ENCODE peak calls at places on chromosome 2, in nine cellular contexts. T is A549, A is K562, K is H54, P is tibial nerve, X is breast epithelium, O is H1, G is IMR-90, M is HCT116. J is an unnamed sample.

GRCh38 chr2:219484343-219485200 is 14.1 kb upstream of the GMPPA start:
- DNase-seq in T (no peak), A (no peak), K (no peak), P (no peak), X (no peak), O (peak), G (no peak), M (no peak), J (peak)

GRCh38 chr2:240325006-240325653 is 110.3 kb upstream of the GPC1 start:
- DNase-seq in T (no peak), A (no peak), K (no peak), P (no peak), X (no peak), O (no peak), G (no peak), M (no peak), J (no peak)

GRCh38 chr2:231228974-231229373 is 30.5 kb downstream of the ARMC9 start:
- DNase-seq in T (no peak), A (no peak), K (no peak), P (no peak), X (no peak), O (no peak), G (no peak), M (no peak), J (peak)

GRCh38 chr2:230619471-230619870 is 93.2 kb upstream of the CAB39 start:
- DNase-seq in T (no peak), A (no peak), K (no peak), P (no peak), X (no peak), O (peak), G (peak), M (no peak), J (no peak)

GRCh38 chr2:29834036-29834540 is 87.3 kb downstream of the ALK start:
- DNase-seq in T (no peak), A (no peak), K (no peak), P (no peak), X (no peak), O (no peak), G (no peak), M (no peak), J (no peak)

GRCh38 chr2:168518555-168519066 is 62.5 kb downstream of the CERS6 start:
- DNase-seq in T (no peak), A (no peak), K (peak), P (no peak), X (no peak), O (peak), G (peak), M (no peak), J (no peak)

GRCh38 chr2:239778042-239778811 is 246.9 kb downstream of the NDUFA10 start:
- DNase-seq in T (no peak), A (no peak), K (no peak), P (no peak), X (no peak), O (no peak), G (no peak), M (no peak), J (no peak)

GRCh38 chr2:67797801-67798535 is 264.8 kb downstream of the C1D start:
- DNase-seq in T (no peak), A (no peak), K (no peak), P (no peak), X (no peak), O (no peak), G (peak), M (no peak), J (no peak)

GRCh38 chr2:844725-845124 is 105.9 kb upstream of the SNTG2 start:
- DNase-seq in T (no peak), A (no peak), K (no peak), P (no peak), X (no peak), O (no peak), G (no peak), M (no peak), J (no peak)

GRCh38 chr2:150188177-150188576 is 299.3 kb downstream of the RND3 start:
- DNase-seq in T (no peak), A (no peak), K (no peak), P (no peak), X (no peak), O (no peak), G (no peak), M (no peak), J (no peak)

GRCh38 chr2:85753525-85754312 is at the start of gene ATOH8:
- DNase-seq in T (no peak), A (peak), K (no peak), P (peak), X (peak), O (peak), G (peak), M (no peak), J (peak)

GRCh38 chr2:71831208-71831577 is 316.5 kb downstream of the CYP26B1 start:
- DNase-seq in T (peak), A (no peak), K (peak), P (no peak), X (no peak), O (no peak), G (peak), M (no peak), J (no peak)

GRCh38 chr2:182870227-182870626 is 3.8 kb upstream of the FRZB start:
- DNase-seq in T (peak), A (peak), K (peak), P (no peak), X (no peak), O (peak), G (no peak), M (peak), J (peak)

GRCh38 chr2:37243435-37243834 is 12.0 kb downstream of the NDUFAF7 start:
- DNase-seq in T (no peak), A (no peak), K (no peak), P (no peak), X (no peak), O (no peak), G (no peak), M (no peak), J (no peak)

GRCh38 chr2:210567279-210567678 is 10.9 kb downstream of the CPS1 start:
- DNase-seq in T (no peak), A (no peak), K (no peak), P (no peak), X (no peak), O (no peak), G (no peak), M (no peak), J (no peak)

GRCh38 chr2:6917761-6918421 is 679 bp downstream of the RNF144A start:
- DNase-seq in T (peak), A (no peak), K (no peak), P (no peak), X (no peak), O (peak), G (no peak), M (no peak), J (no peak)

GRCh38 chr2:74472945-74473258 is 422 bp upstream of the MRPL53 start:
- DNase-seq in T (no peak), A (no peak), K (no peak), P (no peak), X (no peak), O (no peak), G (no peak), M (no peak), J (no peak)

GRCh38 chr2:119727493-119727892 is 32.2 kb upstream of the PTPN4 start:
- DNase-seq in T (no peak), A (no peak), K (no peak), P (no peak), X (no peak), O (no peak), G (no peak), M (no peak), J (no peak)

GRCh38 chr2:46568212-46569009 is 89.0 kb downstream of the TMEM247 start:
- DNase-seq in T (no peak), A (no peak), K (no peak), P (no peak), X (no peak), O (no peak), G (no peak), M (no peak), J (no peak)

GRCh38 chr2:216350214-216350789 is 22.0 kb downstream of the MARCHF4 start:
- DNase-seq in T (no peak), A (peak), K (peak), P (no peak), X (no peak), O (peak), G (peak), M (no peak), J (no peak)

GRCh38 chr2:217905395-217905794 is 97.4 kb downstream of the TNS1 start:
- DNase-seq in T (no peak), A (no peak), K (no peak), P (peak), X (no peak), O (no peak), G (no peak), M (no peak), J (no peak)
- TF ChIP-seq POLR2A in T (no peak), A (no peak), K (no peak), P (no peak), X (no peak), O (no peak), G (no peak), M (no peak), J (peak)

GRCh38 chr2:69177063-69177771 is 164.2 kb downstream of the ANTXR1 start:
- DNase-seq in T (no peak), A (peak), K (no peak), P (peak), X (no peak), O (peak), G (peak), M (no peak), J (peak)

GRCh38 chr2:69180974-69181373 is 168.0 kb downstream of the ANTXR1 start:
- DNase-seq in T (no peak), A (no peak), K (no peak), P (no peak), X (no peak), O (no peak), G (no peak), M (no peak), J (no peak)

GRCh38 chr2:69175795-69176715 is 163.1 kb downstream of the ANTXR1 start:
- DNase-seq in T (no peak), A (no peak), K (no peak), P (no peak), X (no peak), O (no peak), G (peak), M (no peak), J (no peak)

GRCh38 chr2:69180227-69180626 is 167.2 kb downstream of the ANTXR1 start:
- DNase-seq in T (no peak), A (no peak), K (no peak), P (no peak), X (no peak), O (no peak), G (no peak), M (no peak), J (no peak)

DNA sequence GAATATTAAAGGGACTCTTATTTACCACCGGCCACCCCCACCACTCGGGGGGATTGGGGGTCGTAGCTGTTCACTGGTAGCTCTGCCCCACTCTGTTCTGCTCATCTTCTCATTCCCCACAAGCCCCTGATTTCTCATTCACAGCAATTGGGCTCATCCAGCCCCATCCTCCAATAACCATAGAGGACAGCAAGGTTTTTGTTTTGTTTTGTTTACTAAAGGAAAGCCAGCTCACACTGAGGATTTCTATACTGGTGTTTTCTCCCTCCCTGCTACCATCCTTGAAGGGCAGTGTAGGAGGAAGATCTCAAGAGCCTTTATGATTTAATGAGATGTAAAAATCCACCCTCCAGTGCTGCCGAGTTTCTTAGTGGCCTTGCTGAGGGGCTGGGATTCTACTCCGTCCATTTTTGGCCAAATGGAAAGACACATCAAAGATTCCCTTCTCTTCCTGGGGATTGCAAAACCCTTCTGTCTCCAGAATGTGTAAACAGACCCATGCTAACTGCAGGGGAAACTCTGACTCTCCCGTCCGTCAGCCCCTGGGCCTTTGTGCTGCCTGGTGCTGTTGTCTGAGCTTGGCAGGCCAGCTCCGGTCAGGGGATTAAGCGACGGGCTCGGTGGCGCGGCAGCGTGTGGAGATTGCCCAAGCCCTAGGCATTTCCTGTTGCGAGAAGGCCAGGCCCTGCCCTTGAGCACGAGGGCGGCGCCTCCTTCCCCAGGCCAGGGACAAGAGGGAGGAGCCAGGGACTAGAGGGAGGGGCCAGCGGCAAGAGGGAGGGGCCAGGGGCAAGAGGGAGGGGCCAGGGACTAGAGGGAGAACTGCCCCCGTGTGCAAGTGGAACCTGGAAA is 165.0 kb downstream of the ANTXR1 start:
- DNase-seq in T (peak), A (peak), K (peak), P (peak), X (no peak), O (peak), G (peak), M (peak), J (peak)
- TF ChIP-seq POLR2A in T (no peak), A (peak), K (no peak), P (no peak), X (no peak), O (peak), G (peak), M (no peak), J (no peak)

DNA sequence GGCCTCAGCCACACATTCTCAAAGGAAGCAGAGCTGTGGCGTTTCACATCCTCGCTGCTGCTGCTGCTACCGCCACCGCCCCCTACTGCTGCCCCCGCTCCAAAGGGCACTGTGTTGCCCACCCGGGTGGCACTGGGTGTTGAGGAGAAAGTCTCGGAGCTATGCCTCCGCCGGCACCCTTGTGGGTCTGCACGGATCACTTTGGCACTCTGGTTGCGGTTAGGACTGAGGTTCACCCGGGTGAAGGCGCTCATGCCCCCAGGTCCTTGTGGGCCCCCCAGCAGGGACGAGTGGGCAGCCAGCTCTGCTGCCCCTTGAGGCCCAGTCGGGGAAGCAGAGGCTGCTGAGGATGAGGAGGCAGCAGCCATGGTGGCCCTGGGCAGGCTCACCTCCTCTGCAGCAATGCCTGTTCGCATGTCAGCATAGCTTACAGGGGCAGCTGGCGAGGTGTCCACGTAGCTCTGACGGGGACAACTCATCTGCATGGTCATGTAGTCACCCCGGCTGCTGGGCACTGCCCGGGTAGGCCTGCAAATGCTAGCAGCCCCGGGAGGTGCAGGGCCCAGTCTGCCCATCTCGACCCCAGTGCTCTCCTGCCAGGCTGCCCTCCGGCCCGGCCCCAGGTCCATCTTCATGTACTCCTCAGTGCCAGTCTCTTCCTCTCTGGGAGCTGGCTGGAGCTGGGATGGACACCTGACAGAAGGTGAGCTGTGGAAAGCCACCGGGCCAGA is 4.2 kb downstream of the IRS1 start:
- DNase-seq in T (no peak), A (no peak), K (no peak), P (no peak), X (peak), O (peak), G (peak), M (no peak), J (no peak)
- TF ChIP-seq POLR2A in T (no peak), A (no peak), K (no peak), P (no peak), X (no peak), O (no peak), G (peak), M (no peak), J (no peak)

DNA sequence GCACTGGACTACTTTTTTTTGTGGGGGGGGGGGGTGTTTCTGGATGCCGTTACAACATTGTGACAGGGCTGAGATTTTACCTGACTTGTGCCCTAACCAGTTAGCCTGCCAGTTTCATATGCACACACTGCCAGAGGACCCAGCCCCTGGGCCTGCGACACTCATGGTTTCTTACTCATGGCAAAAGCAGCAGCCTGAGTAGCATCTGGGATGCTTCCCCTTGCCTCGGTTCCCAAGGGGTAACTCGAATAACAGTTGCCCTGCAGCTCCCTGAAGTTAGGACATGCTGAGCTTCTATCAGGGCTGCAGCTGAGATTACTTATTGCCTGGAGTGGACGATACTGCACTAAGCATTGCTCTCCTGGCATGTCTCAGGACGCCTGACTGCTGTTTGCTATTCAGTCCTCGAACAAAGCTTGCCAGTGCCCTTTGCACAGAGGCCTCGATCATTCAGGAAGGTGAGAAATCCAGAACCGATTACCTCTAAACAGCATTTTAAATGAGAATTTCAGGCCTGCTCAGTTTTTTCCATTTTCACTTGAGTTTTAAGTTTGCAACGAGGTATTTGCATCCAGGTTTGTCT is 48.0 kb downstream of the TRPM8 start:
- DNase-seq in T (no peak), A (no peak), K (no peak), P (no peak), X (no peak), O (no peak), G (no peak), M (no peak), J (no peak)
- TF ChIP-seq POLR2A in T (no peak), A (no peak), K (no peak), P (no peak), X (no peak), O (no peak), G (no peak), M (no peak), J (no peak)

GRCh38 chr2:70144443-70145167 is 46.2 kb downstream of the C2orf42 start:
- DNase-seq in T (no peak), A (no peak), K (no peak), P (no peak), X (no peak), O (no peak), G (no peak), M (no peak), J (no peak)

GRCh38 chr2:70141754-70142589 is 48.8 kb downstream of the C2orf42 start:
- DNase-seq in T (peak), A (peak), K (peak), P (peak), X (peak), O (peak), G (peak), M (peak), J (no peak)

GRCh38 chr2:70145168-70145538 is 45.7 kb downstream of the C2orf42 start:
- DNase-seq in T (no peak), A (no peak), K (no peak), P (no peak), X (no peak), O (no peak), G (no peak), M (no peak), J (peak)

GRCh38 chr2:70142590-70143313 is 48.1 kb downstream of the C2orf42 start:
- DNase-seq in T (peak), A (peak), K (peak), P (peak), X (peak), O (peak), G (peak), M (peak), J (peak)

GRCh38 chr2:70143314-70144150 is 47.3 kb downstream of the C2orf42 start:
- DNase-seq in T (no peak), A (peak), K (peak), P (no peak), X (peak), O (no peak), G (peak), M (peak), J (peak)
- TF ChIP-seq POLR2A in T (peak), A (peak), K (peak), P (peak), X (no peak), O (no peak), G (no peak), M (peak), J (peak)

GRCh38 chr2:209426432-209426831 is 2.6 kb downstream of the MAP2 start:
- DNase-seq in T (no peak), A (no peak), K (no peak), P (no peak), X (no peak), O (no peak), G (no peak), M (no peak), J (no peak)

GRCh38 chr2:209425082-209426071 is 1.5 kb downstream of the MAP2 start:
- DNase-seq in T (peak), A (no peak), K (no peak), P (no peak), X (no peak), O (no peak), G (peak), M (peak), J (peak)

GRCh38 chr2:209422191-209422754 is 1.6 kb upstream of the MAP2 start:
- DNase-seq in T (no peak), A (no peak), K (no peak), P (no peak), X (no peak), O (no peak), G (no peak), M (no peak), J (no peak)

DNA sequence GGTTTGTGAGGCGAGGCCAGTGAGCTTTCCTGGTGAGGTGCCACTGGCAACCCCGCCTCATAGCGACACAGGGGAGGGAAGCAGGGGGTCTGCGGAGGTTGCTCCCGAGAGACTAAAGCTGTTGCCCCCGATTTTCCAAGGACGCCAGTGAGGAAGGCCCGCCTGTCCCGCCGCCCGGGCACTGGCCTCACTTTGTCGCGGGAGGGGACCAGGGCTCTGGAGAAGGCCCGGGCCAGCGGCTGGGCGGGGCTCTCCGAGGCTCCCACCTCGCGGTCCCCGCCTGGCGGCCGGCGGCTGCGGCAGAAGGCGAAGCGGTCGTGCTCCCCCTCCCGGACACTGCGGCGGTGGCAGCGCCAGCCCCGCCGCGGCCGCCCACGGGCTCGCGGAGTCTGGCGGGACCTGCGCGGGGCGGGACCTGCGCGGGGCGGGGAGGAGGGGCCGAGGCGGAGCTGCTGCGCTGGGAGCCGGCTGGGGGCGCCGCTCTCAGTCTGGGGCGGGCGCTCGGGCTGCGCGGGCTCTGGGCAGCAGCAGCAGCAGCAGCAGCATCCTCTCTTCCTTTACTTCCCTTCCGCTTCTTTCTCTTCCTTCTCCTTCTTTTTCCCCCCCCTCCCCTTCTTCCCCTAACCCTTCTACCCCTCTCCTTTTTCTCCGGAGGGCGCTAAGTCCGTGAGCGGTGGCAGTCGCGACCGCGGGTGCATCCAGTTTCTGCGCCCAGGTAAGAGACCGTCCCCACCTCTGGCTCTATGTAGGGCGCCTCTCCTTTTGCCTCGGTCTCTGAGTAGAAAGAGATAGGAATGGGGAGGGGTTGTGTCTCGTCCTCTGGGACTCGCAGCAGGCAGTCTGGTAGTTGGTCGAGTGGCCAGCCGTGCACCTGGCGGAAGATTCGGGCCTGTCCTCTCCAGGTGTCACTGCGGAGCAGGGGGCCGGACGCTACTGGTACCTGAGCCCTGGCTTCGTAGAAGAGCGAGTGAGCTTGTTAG is at the start of gene MAP2:
- DNase-seq in T (peak), A (peak), K (peak), P (peak), X (peak), O (peak), G (peak), M (peak), J (peak)
- TF ChIP-seq POLR2A in T (no peak), A (no peak), K (peak), P (no peak), X (no peak), O (no peak), G (no peak), M (peak), J (no peak)